ENCODE peak calls at places on chromosomes 12 and 14, in five cellular contexts. N, J, Y, B and H are unnamed samples.

GRCh38 chr14:83463500-83464098 is 1929.9 kb upstream of the SEL1L start:
- DNase-seq in N (peak), B (no peak), J (peak), Y (peak), H (no peak)

GRCh38 chr12:53591301-53592206 is 34.6 kb downstream of the ATF7 start:
- DNase-seq in J (peak), B (no peak), Y (no peak), N (no peak), H (no peak)

GRCh38 chr12:75447695-75448393 is 32.7 kb upstream of the GLIPR1 start:
- DNase-seq in J (peak), B (no peak), N (no peak), Y (peak), H (no peak)

GRCh38 chr12:13465641-13466040 is 269.1 kb downstream of the EMP1 start:
- DNase-seq in Y (no peak), J (peak), N (no peak), B (no peak), H (no peak)

GRCh38 chr12:103647267-103647666 is 60.2 kb downstream of the STAB2 start:
- DNase-seq in J (peak), N (no peak), B (no peak), Y (peak), H (no peak)

GRCh38 chr12:125013816-125014442 is 20.5 kb downstream of the BRI3BP start:
- DNase-seq in Y (no peak), J (no peak), B (no peak), N (no peak), H (no peak)

GRCh38 chr14:71705460-71705859 is 226.8 kb upstream of the RGS6 start:
- DNase-seq in N (no peak), B (no peak), J (no peak), Y (no peak), H (no peak)

GRCh38 chr14:105333020-105333490 is 18.5 kb downstream of the PACS2 start:
- DNase-seq in B (no peak), J (no peak), Y (no peak), N (no peak), H (no peak)

GRCh38 chr12:108004368-108004767 is 124.7 kb upstream of the WSCD2 start:
- DNase-seq in B (no peak), Y (peak), J (no peak), N (no peak), H (no peak)

GRCh38 chr12:47534695-47535094 is 171.1 kb downstream of the RPAP3 start:
- DNase-seq in B (no peak), J (peak), Y (peak), N (no peak), H (no peak)

GRCh38 chr12:49092086-49092815 is 2.4 kb downstream of the DHH start:
- DNase-seq in N (peak), J (no peak), B (no peak), Y (peak), H (peak)

GRCh38 chr12:53443955-53444354 is 2.4 kb downstream of the PRR13 start:
- DNase-seq in Y (no peak), J (no peak), B (no peak), N (no peak), H (no peak)

GRCh38 chr12:47080725-47081502 is 1.2 kb upstream of the AMIGO2 start:
- DNase-seq in Y (peak), B (no peak), N (no peak), J (peak), H (no peak)

GRCh38 chr14:73712540-73713141 is 1.5 kb downstream of the PNMA1 start:
- DNase-seq in J (peak), Y (peak), B (no peak), N (no peak), H (no peak)

GRCh38 chr14:22265319-22266140 is 323.5 kb downstream of the DAD1 start:
- DNase-seq in Y (peak), J (peak), N (no peak), B (no peak), H (no peak)
- TF ChIP-seq CTCF in Y (no peak), J (no peak), N (peak), B (peak), H (no peak)

DNA sequence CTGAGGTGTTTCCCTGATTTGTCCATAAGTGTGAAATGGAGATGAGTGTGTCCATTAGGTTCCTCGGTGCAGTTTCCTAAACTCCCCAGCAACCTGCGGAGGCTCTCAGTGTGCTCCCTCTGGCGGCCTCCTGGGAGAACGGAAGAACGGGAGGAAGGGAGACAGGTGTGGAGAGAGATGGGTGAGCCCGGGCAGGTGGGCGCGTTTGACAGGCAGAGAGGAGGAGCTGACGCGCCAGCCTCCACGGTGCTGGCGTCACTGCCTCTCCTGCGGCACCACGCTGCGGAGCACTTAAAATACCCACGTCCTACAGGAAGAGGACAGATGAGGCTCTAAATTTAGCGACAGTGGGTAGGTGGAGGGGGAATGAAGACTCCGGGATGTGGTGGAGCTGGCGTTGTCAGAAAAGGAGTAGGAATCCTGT is 26.8 kb upstream of the PEX5 start:
- DNase-seq in J (peak), N (no peak), Y (peak), B (no peak), H (no peak)
- TF ChIP-seq CTCF in J (peak), N (peak), Y (peak), B (peak), H (peak)

GRCh38 chr12:100987552-100988277 is 193.1 kb downstream of the ANO4 start:
- DNase-seq in B (no peak), Y (peak), N (peak), J (peak), H (no peak)
- TF ChIP-seq CTCF in B (peak), Y (no peak), N (peak), J (peak), H (peak)

GRCh38 chr12:115857160-115857920 is 420.2 kb downstream of the MED13L start:
- DNase-seq in N (no peak), Y (no peak), J (no peak), B (no peak), H (no peak)
- TF ChIP-seq CTCF in N (peak), Y (no peak), J (peak), B (no peak), H (no peak)